ENCODE peak calls at places on chromosomes 4 and X, in seven cellular contexts. One of them, this sample, is unnamed.

GRCh38 chr4:76569225-76569624 is 134.2 kb downstream of the SHROOM3 start:
- DNase-seq in right lobe of liver: no peak
- DNase-seq in NCI-H1436: no peak
- DNase-seq in kidney tubule cell: peak
- DNase-seq in lower leg skin: no peak
- DNase-seq in amniotic stem cell: no peak
- DNase-seq in cerebellar cortex: no peak
- DNase-seq in this sample: no peak

GRCh38 chr4:92497141-92497540 is 193.4 kb downstream of the GRID2 start:
- DNase-seq in right lobe of liver: no peak
- DNase-seq in NCI-H1436: no peak
- DNase-seq in kidney tubule cell: no peak
- DNase-seq in lower leg skin: no peak
- DNase-seq in amniotic stem cell: no peak
- DNase-seq in cerebellar cortex: peak
- DNase-seq in this sample: no peak

GRCh38 chr4:83821493-83821892 is 285.6 kb downstream of the GPAT3 start:
- DNase-seq in right lobe of liver: no peak
- DNase-seq in NCI-H1436: no peak
- DNase-seq in kidney tubule cell: no peak
- DNase-seq in lower leg skin: no peak
- DNase-seq in amniotic stem cell: no peak
- DNase-seq in cerebellar cortex: no peak
- DNase-seq in this sample: no peak

GRCh38 chrX:65712005-65712861 is 44.8 kb downstream of the MSN start:
- DNase-seq in right lobe of liver: no peak
- DNase-seq in NCI-H1436: no peak
- DNase-seq in kidney tubule cell: no peak
- DNase-seq in lower leg skin: no peak
- DNase-seq in amniotic stem cell: no peak
- DNase-seq in cerebellar cortex: no peak
- DNase-seq in this sample: no peak

GRCh38 chrX:40864972-40865371 is 129.6 kb upstream of the MED14 start:
- DNase-seq in right lobe of liver: no peak
- DNase-seq in NCI-H1436: no peak
- DNase-seq in kidney tubule cell: peak
- DNase-seq in lower leg skin: no peak
- DNase-seq in amniotic stem cell: peak
- DNase-seq in cerebellar cortex: no peak
- DNase-seq in this sample: no peak

GRCh38 chr4:141530627-141531026 is 105.8 kb upstream of the IL15 start:
- DNase-seq in right lobe of liver: no peak
- DNase-seq in NCI-H1436: no peak
- DNase-seq in kidney tubule cell: no peak
- DNase-seq in lower leg skin: no peak
- DNase-seq in amniotic stem cell: no peak
- DNase-seq in cerebellar cortex: no peak
- DNase-seq in this sample: no peak

GRCh38 chr4:132346016-132346415 is 803.1 kb upstream of the PCDH10 start:
- DNase-seq in right lobe of liver: no peak
- DNase-seq in NCI-H1436: no peak
- DNase-seq in kidney tubule cell: no peak
- DNase-seq in lower leg skin: no peak
- DNase-seq in amniotic stem cell: no peak
- DNase-seq in cerebellar cortex: no peak
- DNase-seq in this sample: no peak

GRCh38 chr4:66572949-66573348 is 902.7 kb upstream of the EPHA5 start:
- DNase-seq in right lobe of liver: no peak
- DNase-seq in NCI-H1436: no peak
- DNase-seq in kidney tubule cell: peak
- DNase-seq in lower leg skin: no peak
- DNase-seq in amniotic stem cell: peak
- DNase-seq in cerebellar cortex: no peak
- DNase-seq in this sample: peak

GRCh38 chrX:47568656-47569295 is 7.8 kb downstream of the ARAF start:
- DNase-seq in right lobe of liver: no peak
- DNase-seq in NCI-H1436: no peak
- DNase-seq in kidney tubule cell: no peak
- DNase-seq in lower leg skin: no peak
- DNase-seq in amniotic stem cell: no peak
- DNase-seq in cerebellar cortex: no peak
- DNase-seq in this sample: no peak

GRCh38 chrX:10756365-10756915 is 136.1 kb upstream of the MID1 start:
- DNase-seq in right lobe of liver: no peak
- DNase-seq in NCI-H1436: no peak
- DNase-seq in kidney tubule cell: peak
- DNase-seq in lower leg skin: no peak
- DNase-seq in amniotic stem cell: no peak
- DNase-seq in cerebellar cortex: no peak
- DNase-seq in this sample: peak

GRCh38 chr4:122090989-122091388 is 61.1 kb upstream of the BLTP1 start:
- DNase-seq in right lobe of liver: no peak
- DNase-seq in NCI-H1436: no peak
- DNase-seq in kidney tubule cell: no peak
- DNase-seq in lower leg skin: no peak
- DNase-seq in amniotic stem cell: no peak
- DNase-seq in cerebellar cortex: no peak
- DNase-seq in this sample: no peak

GRCh38 chr4:154998773-154999172 is 209.7 kb upstream of the NPY2R start:
- DNase-seq in right lobe of liver: no peak
- DNase-seq in NCI-H1436: no peak
- DNase-seq in kidney tubule cell: no peak
- DNase-seq in lower leg skin: no peak
- DNase-seq in amniotic stem cell: no peak
- DNase-seq in cerebellar cortex: no peak
- DNase-seq in this sample: no peak

GRCh38 chr4:8267077-8267476 is 2.5 kb upstream of the HTRA3 start:
- DNase-seq in right lobe of liver: peak
- DNase-seq in NCI-H1436: no peak
- DNase-seq in kidney tubule cell: peak
- DNase-seq in lower leg skin: no peak
- DNase-seq in amniotic stem cell: no peak
- DNase-seq in cerebellar cortex: no peak
- DNase-seq in this sample: peak

GRCh38 chrX:123626962-123627361 is 105.9 kb downstream of the THOC2 start:
- DNase-seq in right lobe of liver: no peak
- DNase-seq in NCI-H1436: no peak
- DNase-seq in kidney tubule cell: peak
- DNase-seq in lower leg skin: no peak
- DNase-seq in amniotic stem cell: no peak
- DNase-seq in cerebellar cortex: no peak
- DNase-seq in this sample: peak

GRCh38 chr4:89482926-89483595 is 175.5 kb upstream of the GPRIN3 start:
- DNase-seq in right lobe of liver: no peak
- DNase-seq in NCI-H1436: no peak
- DNase-seq in kidney tubule cell: peak
- DNase-seq in lower leg skin: no peak
- DNase-seq in amniotic stem cell: no peak
- DNase-seq in cerebellar cortex: no peak
- DNase-seq in this sample: no peak

GRCh38 chr4:59122626-59123025 is 2012.4 kb upstream of the IGFBP7 start:
- DNase-seq in right lobe of liver: no peak
- DNase-seq in NCI-H1436: no peak
- DNase-seq in kidney tubule cell: no peak
- DNase-seq in lower leg skin: no peak
- DNase-seq in amniotic stem cell: no peak
- DNase-seq in cerebellar cortex: no peak
- DNase-seq in this sample: no peak